ENCODE peak calls at places on chromosomes 6 and 20, in five cellular contexts. O is left ventricle myocardium inferior, A is transverse colon, H is IMR-90, Z is cardiac muscle cell. B is an unnamed sample.

GRCh38 chr6:33655155-33655554 is 34.0 kb downstream of the ITPR3 start:
- DNase-seq in O (no peak), A (no peak), H (no peak), Z (no peak), B (no peak)

GRCh38 chr6:25606151-25606550 is 45.9 kb upstream of the SCGN start:
- DNase-seq in O (no peak), A (no peak), H (no peak), Z (no peak), B (no peak)

GRCh38 chr6:133436652-133437051 is 195.5 kb downstream of the EYA4 start:
- DNase-seq in O (no peak), A (no peak), H (peak; percentile 71), Z (no peak), B (no peak)

GRCh38 chr6:2557181-2557720 is 193.5 kb downstream of the MYLK4 start:
- DNase-seq in O (no peak), A (no peak), H (no peak), Z (no peak), B (no peak)

GRCh38 chr20:57457243-57457761 is 66.1 kb downstream of the RBM38 start:
- DNase-seq in O (no peak), A (no peak), H (no peak), Z (no peak), B (no peak)

GRCh38 chr20:22949710-22950109 is 85.4 kb upstream of the SSTR4 start:
- DNase-seq in O (no peak), A (no peak), H (no peak), Z (no peak), B (no peak)

GRCh38 chr20:11267131-11267761 is 593.4 kb upstream of the JAG1 start:
- DNase-seq in O (peak; percentile 40), A (no peak), H (peak; percentile 98), Z (peak; percentile 54), B (peak; percentile 79)

GRCh38 chr20:36407196-36407733 is 101.1 kb downstream of the DLGAP4 start:
- DNase-seq in O (no peak), A (no peak), H (peak; percentile 24), Z (no peak), B (no peak)

GRCh38 chr6:27836783-27837635 is 75.2 kb downstream of the OR2B2 start:
- DNase-seq in O (no peak), A (peak; percentile 72), H (peak; percentile 87), Z (peak; percentile 83), B (peak; percentile 57)

GRCh38 chr6:37643851-37644672 is 53.6 kb downstream of the MDGA1 start:
- DNase-seq in O (no peak), A (no peak), H (peak; percentile 10), Z (no peak), B (no peak)

GRCh38 chr20:6993526-6993925 is 226.0 kb downstream of the BMP2 start:
- DNase-seq in O (no peak), A (no peak), H (no peak), Z (no peak), B (no peak)

GRCh38 chr20:38873050-38873581 is 53.1 kb upstream of the FAM83D start:
- DNase-seq in O (no peak), A (peak; percentile 65), H (no peak), Z (no peak), B (no peak)

GRCh38 chr20:14935285-14935684 is 597.9 kb upstream of the FLRT3 start:
- DNase-seq in O (no peak), A (no peak), H (no peak), Z (no peak), B (no peak)

GRCh38 chr6:105993769-105994521 is 92.2 kb upstream of the PRDM1 start:
- DNase-seq in O (peak; percentile 27), A (peak; percentile 45), H (peak; percentile 45), Z (peak; percentile 42), B (no peak)

GRCh38 chr20:2387180-2387577 is 6.5 kb downstream of the TGM6 start:
- DNase-seq in O (no peak), A (peak; percentile 25), H (peak; percentile 19), Z (peak; percentile 45), B (no peak)

GRCh38 chr6:156774872-156775405 is 2.2 kb upstream of the ARID1B start:
- DNase-seq in O (no peak), A (peak; percentile 41), H (no peak), Z (no peak), B (no peak)

GRCh38 chr20:35582131-35582530 is 33.5 kb upstream of the SPAG4 start:
- DNase-seq in O (no peak), A (no peak), H (no peak), Z (no peak), B (no peak)

DNA sequence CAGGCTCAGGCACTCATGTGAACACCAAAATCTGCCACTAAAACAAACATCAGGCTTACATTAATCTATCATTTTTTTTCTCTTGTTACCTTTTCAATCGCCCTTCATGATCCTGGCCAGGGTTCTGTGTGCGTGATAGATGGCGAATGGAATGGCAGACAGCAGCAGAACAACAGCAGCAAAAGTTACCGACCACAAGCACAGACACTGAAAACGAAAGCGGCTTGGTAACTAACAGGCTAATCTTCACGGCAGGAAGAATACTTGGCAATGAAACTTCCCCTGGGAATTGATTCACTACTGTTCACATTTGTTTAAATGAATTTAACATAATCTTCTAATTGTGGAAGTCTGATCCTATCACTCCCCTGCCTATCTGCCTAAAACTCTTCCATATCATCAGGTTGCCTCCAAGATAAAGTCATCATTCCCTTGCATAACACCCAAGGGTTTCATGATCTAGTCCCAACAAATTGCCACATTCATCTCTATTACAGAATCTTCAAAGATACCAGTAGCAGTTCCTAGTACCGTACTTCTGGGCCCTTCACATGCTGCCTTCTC is 28.7 kb downstream of the PTPRK start:
- DNase-seq in O (no peak), A (no peak), H (peak; percentile 65), Z (no peak), B (no peak)
- H3K27ac ChIP-seq in O (peak overlapping the region; percentile 87), A (peak overlapping the region; percentile 80), H (peak overlapping the region; percentile 21), Z (no peak overlapping the region), B (peak overlapping the region; percentile 96)

GRCh38 chr6:24313133-24313476 is 44.8 kb downstream of the DCDC2 start:
- DNase-seq in O (no peak), A (no peak), H (no peak), Z (no peak), B (no peak)
- H3K27ac ChIP-seq in O (no peak overlapping the region), A (no peak overlapping the region), H (no peak overlapping the region), Z (no peak overlapping the region), B (no peak overlapping the region)

DNA sequence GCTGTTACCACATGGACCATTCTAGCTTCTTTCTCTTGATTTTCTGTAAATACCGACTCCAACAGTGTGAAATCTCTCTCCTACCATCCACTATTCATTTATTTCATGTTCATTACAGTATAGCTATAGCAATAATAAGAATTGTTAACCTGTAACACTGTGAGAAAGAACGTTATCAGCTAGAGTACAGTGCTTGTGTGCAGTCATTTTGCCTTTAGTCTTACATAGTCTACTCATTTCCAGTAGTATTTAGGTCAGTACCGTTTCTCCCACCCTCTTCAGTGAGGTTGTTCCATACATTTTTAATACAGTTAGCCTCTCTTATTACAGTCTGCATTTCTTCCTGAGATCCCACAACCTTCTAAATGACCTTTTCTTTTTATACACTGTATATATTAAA is 257.1 kb downstream of the LY86 start:
- DNase-seq in O (no peak), A (no peak), H (no peak), Z (no peak), B (no peak)
- H3K27ac ChIP-seq in O (no peak overlapping the region), A (no peak overlapping the region), H (no peak overlapping the region), Z (no peak overlapping the region), B (no peak overlapping the region)

DNA sequence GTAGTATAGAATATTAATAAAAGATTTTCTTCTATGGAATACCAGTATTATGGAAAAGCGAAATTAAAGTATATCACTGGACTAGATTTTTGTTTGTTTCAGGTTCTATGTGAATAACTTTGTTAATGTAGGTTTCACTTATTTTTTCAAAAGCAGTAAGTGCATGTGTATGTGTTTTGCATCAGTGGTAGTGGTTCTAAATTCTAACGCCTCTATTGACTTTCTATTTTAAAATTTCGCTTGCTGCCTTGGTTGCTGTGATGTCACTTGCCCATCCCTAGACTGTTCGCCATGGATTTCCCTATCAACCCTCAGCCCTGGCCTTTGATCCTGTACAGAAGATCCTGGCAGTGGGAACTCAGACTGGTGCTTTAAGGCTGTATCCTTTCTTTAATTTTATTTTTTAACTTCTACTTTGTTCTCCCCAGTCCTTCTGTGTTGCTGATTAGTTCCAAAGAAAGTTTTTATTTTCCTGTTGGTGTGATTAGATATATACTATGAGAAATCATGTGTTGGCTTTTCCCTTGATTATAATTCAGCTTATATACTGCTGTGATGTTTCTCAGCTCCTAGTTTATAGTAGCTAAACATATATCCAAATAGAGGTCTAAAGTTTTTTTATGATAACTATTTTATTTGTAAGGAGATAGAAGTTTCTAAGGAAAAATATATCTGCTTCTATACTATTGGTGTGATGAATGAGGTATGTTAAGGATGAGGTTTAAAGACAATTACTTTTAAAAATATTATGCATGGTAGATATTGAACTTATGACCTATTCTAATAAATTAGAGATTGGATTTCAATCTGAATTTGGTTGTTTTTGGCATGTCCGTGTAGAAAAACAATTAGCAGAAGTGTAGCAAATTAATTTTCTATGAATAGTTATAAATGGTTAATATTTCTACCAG is 1.7 kb downstream of the STXBP5 start:
- DNase-seq in O (no peak), A (peak; percentile 57), H (peak; percentile 5), Z (no peak), B (no peak)
- H3K27ac ChIP-seq in O (peak overlapping the region; percentile 96), A (peak overlapping the region; percentile 98), H (peak overlapping the region; percentile 77), Z (no peak overlapping the region), B (no peak overlapping the region)